ENCODE peak calls at places on chromosome 3, in seven cellular contexts. One of them, this sample, is unnamed.

GRCh38 chr3:73213906-73214305 is 152.4 kb downstream of the EBLN2 start:
- DNase-seq in WTC11: no peak
- DNase-seq in T-cell: no peak
- DNase-seq in NCI-H446: no peak
- DNase-seq in H7: no peak
- DNase-seq in fibroblast of pulmonary artery: peak; percentile 6
- DNase-seq in A172: no peak
- DNase-seq in this sample: no peak

GRCh38 chr3:154862265-154862664 is 217.9 kb upstream of the MME start:
- DNase-seq in fibroblast of pulmonary artery: no peak
- DNase-seq in WTC11: no peak
- DNase-seq in NCI-H446: no peak
- DNase-seq in H7: no peak
- DNase-seq in T-cell: no peak
- DNase-seq in A172: peak; percentile 53
- DNase-seq in this sample: no peak

GRCh38 chr3:98994128-98994762 is 92.8 kb upstream of the DCBLD2 start:
- DNase-seq in A172: peak; percentile 66
- DNase-seq in T-cell: no peak
- DNase-seq in NCI-H446: no peak
- DNase-seq in H7: no peak
- DNase-seq in WTC11: no peak
- DNase-seq in fibroblast of pulmonary artery: peak; percentile 85
- DNase-seq in this sample: peak; percentile 73

GRCh38 chr3:112333386-112334334 is 704 bp downstream of the CD200 start:
- DNase-seq in H7: peak; percentile 50
- DNase-seq in NCI-H446: no peak
- DNase-seq in WTC11: peak; percentile 45
- DNase-seq in fibroblast of pulmonary artery: peak; percentile 80
- DNase-seq in A172: no peak
- DNase-seq in T-cell: no peak
- DNase-seq in this sample: no peak

GRCh38 chr3:141020139-141020940 is 30.8 kb upstream of the SPSB4 start:
- DNase-seq in WTC11: no peak
- DNase-seq in A172: peak; percentile 53
- DNase-seq in T-cell: no peak
- DNase-seq in H7: no peak
- DNase-seq in fibroblast of pulmonary artery: no peak
- DNase-seq in NCI-H446: no peak
- DNase-seq in this sample: peak; percentile 3

GRCh38 chr3:72127843-72128242 is 342.9 kb upstream of the PROK2 start:
- DNase-seq in NCI-H446: no peak
- DNase-seq in fibroblast of pulmonary artery: peak; percentile 64
- DNase-seq in H7: no peak
- DNase-seq in WTC11: no peak
- DNase-seq in T-cell: no peak
- DNase-seq in A172: peak; percentile 18
- DNase-seq in this sample: peak; percentile 24

GRCh38 chr3:71210257-71211002 is 373.1 kb downstream of the FOXP1 start:
- DNase-seq in H7: no peak
- DNase-seq in A172: no peak
- DNase-seq in fibroblast of pulmonary artery: peak; percentile 83
- DNase-seq in T-cell: no peak
- DNase-seq in NCI-H446: no peak
- DNase-seq in WTC11: no peak
- DNase-seq in this sample: peak; percentile 46

GRCh38 chr3:160174621-160175020 is 50.6 kb upstream of the C3orf80 start:
- DNase-seq in NCI-H446: no peak
- DNase-seq in WTC11: no peak
- DNase-seq in H7: no peak
- DNase-seq in fibroblast of pulmonary artery: no peak
- DNase-seq in A172: no peak
- DNase-seq in T-cell: no peak
- DNase-seq in this sample: no peak

GRCh38 chr3:148366743-148367410 is 330.8 kb upstream of the AGTR1 start:
- DNase-seq in T-cell: no peak
- DNase-seq in A172: no peak
- DNase-seq in H7: no peak
- DNase-seq in fibroblast of pulmonary artery: peak; percentile 26
- DNase-seq in NCI-H446: no peak
- DNase-seq in WTC11: no peak
- DNase-seq in this sample: no peak

GRCh38 chr3:123843668-123844067 is 40.5 kb downstream of the MYLK start:
- DNase-seq in T-cell: no peak
- DNase-seq in WTC11: no peak
- DNase-seq in NCI-H446: no peak
- DNase-seq in A172: no peak
- DNase-seq in fibroblast of pulmonary artery: peak; percentile 35
- DNase-seq in H7: peak; percentile 13
- DNase-seq in this sample: peak; percentile 7

GRCh38 chr3:62332771-62333381 is 40.5 kb downstream of the FEZF2 start:
- DNase-seq in fibroblast of pulmonary artery: peak; percentile 43
- DNase-seq in NCI-H446: peak; percentile 29
- DNase-seq in T-cell: no peak
- DNase-seq in H7: no peak
- DNase-seq in WTC11: no peak
- DNase-seq in A172: no peak
- DNase-seq in this sample: peak; percentile 45

GRCh38 chr3:30231277-30232141 is 374.9 kb upstream of the TGFBR2 start:
- DNase-seq in fibroblast of pulmonary artery: peak; percentile 24
- DNase-seq in NCI-H446: no peak
- DNase-seq in WTC11: no peak
- DNase-seq in H7: no peak
- DNase-seq in T-cell: no peak
- DNase-seq in A172: peak; percentile 33
- DNase-seq in this sample: peak; percentile 90

GRCh38 chr3:188051801-188052228 is 102.1 kb upstream of the LPP start:
- DNase-seq in T-cell: no peak
- DNase-seq in fibroblast of pulmonary artery: peak; percentile 52
- DNase-seq in WTC11: no peak
- DNase-seq in NCI-H446: no peak
- DNase-seq in A172: no peak
- DNase-seq in H7: no peak
- DNase-seq in this sample: peak; percentile 37

GRCh38 chr3:51712511-51712931 is 5.7 kb downstream of the GRM2 start:
- DNase-seq in H7: no peak
- DNase-seq in NCI-H446: no peak
- DNase-seq in WTC11: peak; percentile 1
- DNase-seq in T-cell: no peak
- DNase-seq in A172: no peak
- DNase-seq in fibroblast of pulmonary artery: no peak
- DNase-seq in this sample: no peak

GRCh38 chr3:64625381-64625780 is 62.4 kb downstream of the ADAMTS9 start:
- DNase-seq in NCI-H446: no peak
- DNase-seq in fibroblast of pulmonary artery: no peak
- DNase-seq in WTC11: no peak
- DNase-seq in T-cell: no peak
- DNase-seq in A172: no peak
- DNase-seq in H7: no peak
- DNase-seq in this sample: no peak